ENCODE peak calls at places on chromosomes 6 and 20, in six cellular contexts. L is A549, O is K562, U is H1, J is SK-N-SH, R is HepG2. Z is an unnamed sample.

GRCh38 chr6:113596907-113597583 is 260.1 kb upstream of the MARCKS start:
- DNase-seq in L (no peak), R (no peak), U (no peak), J (no peak), O (no peak), Z (no peak)

GRCh38 chr6:37321516-37321915 is 32.3 kb upstream of the RNF8 start:
- DNase-seq in U (no peak), R (no peak), O (no peak), J (no peak), L (no peak), Z (no peak)

GRCh38 chr6:20034408-20034769 is 177.9 kb downstream of the MBOAT1 start:
- DNase-seq in O (peak; percentile 38), U (no peak), L (no peak), J (no peak), R (no peak), Z (no peak)

GRCh38 chr6:45991189-45991588 is 24.5 kb downstream of the CLIC5 start:
- DNase-seq in U (no peak), R (no peak), O (no peak), J (no peak), L (no peak), Z (no peak)

GRCh38 chr20:24589845-24590192 is 120.4 kb downstream of the SYNDIG1 start:
- DNase-seq in O (no peak), U (peak; percentile 43), L (no peak), J (no peak), R (no peak), Z (no peak)

GRCh38 chr6:18363746-18364145 is 23.4 kb upstream of the RNF144B start:
- DNase-seq in L (no peak), R (no peak), U (no peak), O (no peak), J (no peak), Z (no peak)

GRCh38 chr20:64038579-64039292 is 2.8 kb downstream of the C20orf204 start:
- DNase-seq in R (no peak), L (peak; percentile 91), O (peak; percentile 84), J (peak; percentile 92), U (peak; percentile 92), Z (no peak)

GRCh38 chr20:47747663-47748031 is 37.6 kb downstream of the SULF2 start:
- DNase-seq in U (no peak), O (no peak), L (no peak), R (no peak), J (no peak), Z (no peak)

GRCh38 chr6:151400473-151400872 is 9.1 kb upstream of the ZBTB2 start:
- DNase-seq in U (no peak), L (no peak), J (no peak), O (no peak), R (no peak), Z (no peak)

GRCh38 chr6:45650527-45651135 is 272.9 kb upstream of the SUPT3H start:
- DNase-seq in L (peak; percentile 60), J (no peak), O (no peak), U (no peak), R (no peak), Z (no peak)

GRCh38 chr6:1636971-1637871 is 27.5 kb downstream of the FOXC1 start:
- DNase-seq in U (no peak), O (no peak), J (no peak), R (no peak), L (peak; percentile 13), Z (no peak)

GRCh38 chr6:501891-502601 is 110.5 kb downstream of the IRF4 start:
- DNase-seq in J (no peak), R (no peak), L (no peak), U (no peak), O (no peak), Z (no peak)

GRCh38 chr6:44237813-44238433 is 9.0 kb upstream of the HSP90AB1 start:
- DNase-seq in L (peak; percentile 69), R (peak; percentile 51), U (peak; percentile 89), O (peak; percentile 91), J (peak; percentile 92), Z (no peak)

GRCh38 chr6:170516783-170517616 is 36.1 kb downstream of the PSMB1 start:
- DNase-seq in U (no peak), O (no peak), R (peak; percentile 74), J (peak; percentile 60), L (peak; percentile 61), Z (no peak)

GRCh38 chr20:20407891-20408805 is 40.2 kb downstream of the INSM1 start:
- DNase-seq in R (peak; percentile 22), U (no peak), L (peak; percentile 32), O (no peak), J (peak; percentile 76), Z (no peak)

GRCh38 chr6:135182120-135182992 is 1.2 kb downstream of the MYB start:
- DNase-seq in J (peak; percentile 63), L (peak; percentile 4), U (peak; percentile 66), R (no peak), O (peak; percentile 46), Z (no peak)

GRCh38 chr6:40328376-40328987 is 258.7 kb downstream of the LRFN2 start:
- DNase-seq in J (peak; percentile 63), O (peak; percentile 51), R (no peak), L (peak; percentile 10), U (peak; percentile 88), Z (no peak)

GRCh38 chr6:94270040-94270689 is 850.8 kb upstream of the EPHA7 start:
- DNase-seq in L (no peak), U (no peak), O (no peak), R (no peak), J (no peak), Z (no peak)

GRCh38 chr6:32940656-32941411 is at the start of gene HLA-DMB:
- DNase-seq in R (peak; percentile 49), O (no peak), L (peak; percentile 79), U (peak; percentile 62), J (peak; percentile 53), Z (peak; percentile 97)

GRCh38 chr6:49898904-49899566 is 32.7 kb upstream of the CRISP1 start:
- DNase-seq in O (no peak), U (no peak), L (no peak), J (no peak), R (no peak), Z (no peak)

GRCh38 chr20:41017448-41018042 is 11.1 kb upstream of the TOP1 start:
- DNase-seq in R (peak; percentile 34), L (no peak), U (no peak), O (no peak), J (no peak), Z (no peak)

GRCh38 chr6:90079555-90080490 is 185.6 kb downstream of the GJA10 start:
- DNase-seq in O (no peak), L (no peak), U (no peak), R (no peak), J (no peak), Z (no peak)

GRCh38 chr6:56527934-56528333 is 114.8 kb downstream of the DST start:
- DNase-seq in R (no peak), U (no peak), J (no peak), L (no peak), O (no peak), Z (no peak)

GRCh38 chr6:43627008-43627825 is 1.8 kb downstream of the GTPBP2 start:
- DNase-seq in J (peak; percentile 75), L (peak; percentile 70), O (peak; percentile 87), R (peak; percentile 89), U (no peak), Z (peak; percentile 23)

GRCh38 chr6:36459483-36459882 is 16.7 kb downstream of the KCTD20 start:
- DNase-seq in R (peak; percentile 45), O (no peak), L (no peak), U (no peak), J (no peak), Z (no peak)

GRCh38 chr20:32112862-32113261 is 3.3 kb downstream of the TM9SF4 start:
- DNase-seq in U (no peak), R (no peak), J (no peak), L (no peak), O (peak; percentile 23), Z (no peak)

GRCh38 chr6:37131104-37131959 is 38.6 kb upstream of the PIM1 start:
- DNase-seq in U (no peak), O (no peak), L (peak; percentile 88), J (peak; percentile 85), R (peak; percentile 68), Z (no peak)

GRCh38 chr20:13297105-13297899 is 76.2 kb downstream of the ISM1 start:
- DNase-seq in J (no peak), U (no peak), R (peak; percentile 36), O (no peak), L (no peak), Z (no peak)

GRCh38 chr6:134686071-134686470 is 263.8 kb downstream of the ALDH8A1 start:
- DNase-seq in U (no peak), J (no peak), R (no peak), L (no peak), O (no peak), Z (no peak)

GRCh38 chr6:153673214-153673613 is 365.8 kb upstream of the OPRM1 start:
- DNase-seq in R (no peak), J (no peak), U (no peak), O (no peak), L (peak; percentile 10), Z (no peak)

GRCh38 chr6:153814136-153814535 is 224.9 kb upstream of the OPRM1 start:
- DNase-seq in L (no peak), O (no peak), R (no peak), J (no peak), U (peak; percentile 76), Z (no peak)

GRCh38 chr6:138572200-138572875 is 73.0 kb upstream of the NHSL1 start:
- DNase-seq in O (no peak), L (no peak), J (no peak), U (peak; percentile 64), R (peak; percentile 97), Z (no peak)

DNA sequence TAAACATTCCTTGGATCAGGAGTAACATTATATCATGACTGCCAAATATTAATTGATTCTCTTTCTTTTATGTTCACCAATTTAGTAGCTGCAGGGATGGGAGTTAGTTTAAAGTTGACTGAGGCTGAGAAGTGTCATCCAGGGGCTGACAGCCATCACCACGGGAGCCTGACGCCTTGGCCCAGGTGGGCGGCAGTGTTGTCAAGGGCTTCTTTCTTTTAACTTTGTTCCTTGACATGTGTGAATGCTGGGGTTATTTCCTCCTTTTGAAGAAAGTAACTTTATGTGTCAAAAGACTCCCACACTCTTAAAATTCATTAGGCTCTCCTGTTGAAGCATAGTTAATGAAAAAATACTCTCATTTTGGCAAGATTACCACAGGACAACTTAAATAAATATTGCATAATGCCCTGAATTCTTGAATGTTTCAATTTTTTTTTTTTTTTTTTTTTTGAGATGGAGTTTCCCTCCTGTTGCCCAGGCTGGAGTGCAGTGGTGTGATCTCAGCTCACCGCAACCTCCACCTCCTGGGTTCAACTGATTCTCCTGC is 50.0 kb downstream of the SASH1 start:
- DNase-seq in R (no peak), L (no peak), J (no peak), O (no peak), U (no peak), Z (no peak)
- TF ChIP-seq CHD2 in R (no peak), L (no peak), J (no peak), O (no peak), U (no peak), Z (no peak)

GRCh38 chr6:128069180-128069579 is 168.3 kb upstream of the THEMIS start:
- DNase-seq in R (no peak), J (no peak), U (no peak), L (no peak), O (no peak), Z (no peak)
- TF ChIP-seq CHD2 in R (no peak), J (no peak), U (no peak), L (no peak), O (no peak), Z (no peak)

GRCh38 chr6:167349816-167350215 is 24.9 kb downstream of the TTLL2 start:
- DNase-seq in J (no peak), U (no peak), O (no peak), R (peak; percentile 60), L (no peak), Z (no peak)
- TF ChIP-seq CHD2 in J (no peak), U (no peak), O (no peak), R (no peak), L (no peak), Z (no peak)

GRCh38 chr6:137266032-137266586 is 46.9 kb upstream of the IFNGR1 start:
- DNase-seq in R (no peak), L (no peak), O (no peak), J (no peak), U (no peak), Z (no peak)
- TF ChIP-seq CHD2 in R (no peak), L (no peak), O (no peak), J (no peak), U (no peak), Z (no peak)